ENCODE peak calls at places on chromosomes 7 and 10, in six cellular contexts. J is heart right ventricle; M is activated CD4-positive, CD25-positive, alpha-beta regulatory T cell; G is AG04450; E is astrocyte of the hippocampus; Y is activated T-cell treated with anti-CD3 and anti-CD28 coated beads, Interleukin-2, amount 50 U/mL, for 72 hours. Q is an unnamed sample.

GRCh38 chr10:122307669-122308486 is 36.8 kb downstream of the BTBD16 start:
- DNase-seq in G (peak), M (no peak), E (peak), Y (no peak), J (peak), Q (peak)

GRCh38 chr10:95818663-95819062 is 62.7 kb downstream of the ENTPD1 start:
- DNase-seq in E (peak), G (peak), Y (no peak), J (no peak), M (no peak), Q (no peak)

GRCh38 chr7:102230593-102230992 is 56.1 kb upstream of the SH2B2 start:
- DNase-seq in Y (no peak), M (no peak), G (no peak), E (no peak), J (no peak), Q (no peak)

GRCh38 chr10:116973371-116973905 is 31.5 kb downstream of the SHTN1 start:
- DNase-seq in Y (no peak), J (no peak), M (no peak), G (no peak), E (no peak), Q (no peak)

GRCh38 chr7:128783143-128783799 is 7.7 kb upstream of the OPN1SW start:
- DNase-seq in Y (no peak), G (peak), J (peak), M (no peak), E (peak), Q (no peak)

GRCh38 chr10:125148021-125148439 is 12.3 kb downstream of the CTBP2 start:
- DNase-seq in G (no peak), Y (no peak), E (peak), M (no peak), J (peak), Q (no peak)

GRCh38 chr7:71254751-71255150 is 122.8 kb downstream of the GALNT17 start:
- DNase-seq in J (no peak), M (no peak), G (no peak), E (no peak), Y (no peak), Q (no peak)

GRCh38 chr7:154794147-154794780 is 208.7 kb downstream of the PAXIP1 start:
- DNase-seq in E (peak), G (no peak), J (no peak), M (no peak), Y (peak), Q (no peak)

GRCh38 chr7:47654672-47655340 is 72.9 kb upstream of the TNS3 start:
- DNase-seq in J (no peak), E (peak), Y (no peak), M (no peak), G (peak), Q (no peak)

GRCh38 chr7:143910473-143911248 is 8.7 kb upstream of the TCAF1 start:
- DNase-seq in G (no peak), M (no peak), E (no peak), J (no peak), Y (no peak), Q (no peak)

GRCh38 chr7:37833107-37833817 is 15.1 kb upstream of the NME8 start:
- DNase-seq in Y (peak), J (peak), M (no peak), G (no peak), E (peak), Q (no peak)

GRCh38 chr10:133294189-133294588 is 14.5 kb downstream of the TUBGCP2 start:
- DNase-seq in J (no peak), M (no peak), Y (no peak), G (no peak), E (no peak), Q (no peak)

GRCh38 chr7:31776616-31777015 is 89.6 kb downstream of the PPP1R17 start:
- DNase-seq in J (no peak), E (peak), G (no peak), Y (no peak), M (no peak), Q (no peak)

GRCh38 chr10:101840102-101840684 is 3.4 kb downstream of the KCNIP2 start:
- DNase-seq in M (no peak), J (no peak), G (no peak), Y (no peak), E (no peak), Q (no peak)

GRCh38 chr10:30441974-30442606 is 8.1 kb downstream of the MAP3K8 start:
- DNase-seq in E (no peak), G (no peak), Y (no peak), M (no peak), J (no peak), Q (no peak)

GRCh38 chr7:106504620-106505019 is 156.3 kb downstream of the CCDC71L start:
- DNase-seq in M (no peak), E (peak), J (no peak), Y (no peak), G (no peak), Q (no peak)

GRCh38 chr10:29041512-29042150 is 247.2 kb upstream of the LYZL1 start:
- DNase-seq in J (no peak), M (no peak), E (no peak), G (no peak), Y (no peak), Q (no peak)

GRCh38 chr7:82172896-82173295 is 270.7 kb downstream of the CACNA2D1 start:
- DNase-seq in J (no peak), E (no peak), G (no peak), M (no peak), Y (no peak), Q (no peak)

GRCh38 chr7:153829523-153829922 is 222.7 kb upstream of the DPP6 start:
- DNase-seq in Y (no peak), E (no peak), G (no peak), M (no peak), J (no peak), Q (no peak)

GRCh38 chr10:101012525-101013364 is 13.1 kb downstream of the LZTS2 start:
- DNase-seq in M (peak), E (peak), G (peak), J (peak), Y (peak), Q (peak)

GRCh38 chr10:93600861-93601773 is at the start of gene RBP4:
- DNase-seq in E (peak), M (no peak), G (no peak), Y (no peak), J (peak), Q (no peak)

GRCh38 chr7:90952649-90952991 is 311.6 kb upstream of the FZD1 start:
- DNase-seq in Y (no peak), J (no peak), M (no peak), E (peak), G (no peak), Q (no peak)

GRCh38 chr7:100818366-100818765 is 9.0 kb downstream of the EPHB4 start:
- DNase-seq in G (no peak), Y (no peak), J (no peak), M (no peak), E (no peak), Q (no peak)

GRCh38 chr10:72935358-72935757 is 19.2 kb downstream of the PLA2G12B start:
- DNase-seq in G (no peak), E (no peak), Y (no peak), M (no peak), J (no peak), Q (no peak)

Q was measured in omental fat pad.